ENCODE peak calls at places on chromosomes 16 and 17, in seven cellular contexts. Y is tibial artery, U is stomach, M is kidney, B is thoracic aorta, O is ovary, A is prostate gland. R is an unnamed sample. For H3K4me1, the result is how much of the 10 kb centered on the place peaks cover.

GRCh38 chr16:3836641-3837040 is 43.9 kb downstream of the CREBBP start:
- DNase-seq in O (no peak), Y (no peak), A (no peak), M (no peak), B (no peak), U (no peak), R (no peak)

GRCh38 chr17:42428141-42428944 is 5.3 kb upstream of the CAVIN1 start:
- DNase-seq in B (peak), Y (peak), O (no peak), A (peak), U (peak), M (no peak), R (no peak)

GRCh38 chr16:31143036-31143888 is 6.6 kb downstream of the PRSS36 start:
- DNase-seq in Y (peak), B (no peak), A (no peak), M (peak), U (no peak), O (peak), R (peak)

GRCh38 chr16:20799599-20799998 is 6.7 kb downstream of the ERI2 start:
- DNase-seq in Y (no peak), M (no peak), U (no peak), O (no peak), A (no peak), B (no peak), R (no peak)

GRCh38 chr17:68449021-68449739 is 8.1 kb downstream of the WIPI1 start:
- DNase-seq in M (no peak), O (no peak), U (no peak), A (no peak), B (no peak), Y (no peak), R (no peak)

GRCh38 chr17:62966426-62967110 is 533 bp downstream of the TANC2 start:
- DNase-seq in A (peak), B (no peak), U (peak), M (peak), Y (peak), O (peak), R (peak)

GRCh38 chr17:77528516-77529327 is 388.0 kb downstream of the SEC14L1 start:
- DNase-seq in U (no peak), A (no peak), B (no peak), M (no peak), O (no peak), Y (no peak), R (peak)

GRCh38 chr16:10992797-10993196 is 48.4 kb downstream of the CLEC16A start:
- DNase-seq in O (no peak), B (no peak), M (no peak), Y (no peak), U (peak), A (no peak), R (peak)

GRCh38 chr17:67096609-67097008 is 52.3 kb downstream of the CACNG1 start:
- DNase-seq in Y (no peak), U (no peak), B (no peak), A (no peak), O (no peak), M (no peak), R (no peak)

GRCh38 chr17:18259621-18260331 is 686 bp upstream of the MIEF2 start:
- DNase-seq in M (no peak), A (no peak), B (no peak), Y (no peak), U (no peak), O (no peak), R (peak)

GRCh38 chr17:31549121-31549524 is 157.6 kb downstream of the RAB11FIP4 start:
- DNase-seq in B (no peak), M (no peak), Y (no peak), O (no peak), U (no peak), A (no peak), R (no peak)

GRCh38 chr17:39164675-39165143 is 1.3 kb downstream of the ARL5C start:
- DNase-seq in B (peak), A (peak), U (peak), M (peak), O (peak), Y (peak), R (peak)

GRCh38 chr17:75875182-75875939 is 3.0 kb downstream of the TRIM47 start:
- DNase-seq in A (peak), O (peak), U (peak), B (no peak), M (no peak), Y (peak), R (peak)

GRCh38 chr17:81983639-81984373 is 6.4 kb downstream of the ASPSCR1 start:
- DNase-seq in Y (no peak), M (no peak), B (no peak), O (no peak), A (no peak), U (no peak), R (no peak)

GRCh38 chr16:88464447-88465318 is 11.6 kb downstream of the ZFPM1 start:
- DNase-seq in A (no peak), B (no peak), Y (no peak), U (no peak), O (no peak), M (no peak), R (peak)

GRCh38 chr17:42248351-42249179 is 27.6 kb downstream of the STAT5B start:
- DNase-seq in M (peak), U (peak), Y (peak), B (peak), O (peak), A (peak), R (peak)

GRCh38 chr17:2399572-2400473 is 1.0 kb downstream of the MNT start:
- DNase-seq in U (peak), O (peak), M (peak), B (peak), Y (peak), A (peak), R (peak)

GRCh38 chr16:11726008-11726407 is 16.6 kb downstream of the TXNDC11 start:
- DNase-seq in M (no peak), Y (no peak), B (no peak), U (peak), A (no peak), O (no peak), R (no peak)

GRCh38 chr16:21260870-21261791 is 17.0 kb downstream of the CRYM start:
- DNase-seq in B (no peak), M (peak), U (peak), A (no peak), Y (no peak), O (no peak), R (peak)

GRCh38 chr17:45818041-45818440 is 26.6 kb upstream of the SPPL2C start:
- DNase-seq in B (no peak), M (no peak), A (no peak), Y (no peak), O (no peak), U (no peak), R (no peak)

GRCh38 chr17:82794781-82795505 is 43.1 kb downstream of the TBCD start:
- DNase-seq in O (no peak), M (no peak), A (no peak), U (no peak), Y (no peak), B (no peak), R (peak)

GRCh38 chr17:8022358-8023038 is 16.4 kb upstream of the ALOX15B start:
- DNase-seq in B (no peak), O (no peak), A (no peak), U (no peak), Y (no peak), M (peak), R (no peak)

GRCh38 chr17:74393323-74393942 is 26.1 kb downstream of the GPR142 start:
- DNase-seq in O (no peak), A (no peak), Y (no peak), M (no peak), B (no peak), U (no peak), R (no peak)

GRCh38 chr16:1300664-1301476 is 8.6 kb upstream of the UBE2I start:
- DNase-seq in B (no peak), M (peak), O (peak), Y (peak), A (peak), U (peak), R (peak)

GRCh38 chr17:59501690-59502089 is 63.7 kb upstream of the DHX40 start:
- DNase-seq in M (no peak), O (no peak), B (no peak), U (no peak), A (no peak), Y (no peak), R (no peak)

GRCh38 chr17:74008196-74008595 is 195.3 kb upstream of the RPL38 start:
- DNase-seq in Y (no peak), B (no peak), U (no peak), M (no peak), A (no peak), O (no peak), R (no peak)

GRCh38 chr16:4183258-4184037 is 58.4 kb downstream of the SRL start:
- DNase-seq in A (peak), Y (peak), M (peak), B (peak), O (peak), U (peak), R (peak)

GRCh38 chr17:76427457-76428231 is 25.3 kb downstream of the UBE2O start:
- DNase-seq in U (no peak), Y (no peak), A (no peak), M (no peak), B (no peak), O (no peak), R (peak)

DNA sequence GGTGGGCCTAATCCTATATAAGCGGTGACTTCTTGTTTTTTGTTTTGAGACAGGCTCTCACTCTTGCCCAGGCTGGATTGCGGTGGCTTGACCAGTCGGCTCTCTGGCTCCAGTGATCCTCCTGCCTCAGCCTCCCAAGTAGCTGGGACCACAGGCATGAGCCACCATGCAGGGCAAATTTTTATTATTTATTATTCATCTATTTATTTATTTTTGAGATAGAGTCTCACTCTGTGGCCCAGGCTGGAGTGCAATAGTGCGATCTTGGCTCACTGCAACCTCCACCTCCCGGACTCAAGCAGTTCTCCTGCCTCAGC is 4.7 kb upstream of the RNF213 start:
- DNase-seq in Y (peak), B (no peak), M (no peak), O (no peak), A (no peak), U (no peak), R (no peak)
- H3K27ac ChIP-seq in Y (peak), B (peak), M (peak), O (no peak), A (no peak), U (peak), R (no peak)

GRCh38 chr16:22353933-22354541 is 20.4 kb downstream of the CDR2 start:
- DNase-seq in O (no peak), A (no peak), M (no peak), U (no peak), Y (no peak), B (no peak), R (no peak)
- H3K4me1 ChIP-seq in O (under half), A (under half), M (under half), U (under half), Y (under half), B (under half), R (under half)

GRCh38 chr17:35807371-35808144 is 1.7 kb upstream of the TAF15 start:
- DNase-seq in U (no peak), Y (no peak), M (no peak), O (no peak), B (no peak), A (no peak), R (no peak)

GRCh38 chr17:35808962-35809854 is at the start of gene TAF15:
- DNase-seq in A (peak), U (peak), Y (peak), B (peak), O (peak), M (peak), R (peak)

GRCh38 chr17:35809855-35810461 is 674 bp downstream of the TAF15 start:
- DNase-seq in M (no peak), Y (no peak), B (no peak), U (no peak), O (no peak), A (no peak), R (no peak)

GRCh38 chr17:35811759-35812158 is 2.5 kb downstream of the TAF15 start:
- DNase-seq in U (no peak), B (no peak), A (no peak), Y (no peak), O (no peak), M (no peak), R (no peak)

DNA sequence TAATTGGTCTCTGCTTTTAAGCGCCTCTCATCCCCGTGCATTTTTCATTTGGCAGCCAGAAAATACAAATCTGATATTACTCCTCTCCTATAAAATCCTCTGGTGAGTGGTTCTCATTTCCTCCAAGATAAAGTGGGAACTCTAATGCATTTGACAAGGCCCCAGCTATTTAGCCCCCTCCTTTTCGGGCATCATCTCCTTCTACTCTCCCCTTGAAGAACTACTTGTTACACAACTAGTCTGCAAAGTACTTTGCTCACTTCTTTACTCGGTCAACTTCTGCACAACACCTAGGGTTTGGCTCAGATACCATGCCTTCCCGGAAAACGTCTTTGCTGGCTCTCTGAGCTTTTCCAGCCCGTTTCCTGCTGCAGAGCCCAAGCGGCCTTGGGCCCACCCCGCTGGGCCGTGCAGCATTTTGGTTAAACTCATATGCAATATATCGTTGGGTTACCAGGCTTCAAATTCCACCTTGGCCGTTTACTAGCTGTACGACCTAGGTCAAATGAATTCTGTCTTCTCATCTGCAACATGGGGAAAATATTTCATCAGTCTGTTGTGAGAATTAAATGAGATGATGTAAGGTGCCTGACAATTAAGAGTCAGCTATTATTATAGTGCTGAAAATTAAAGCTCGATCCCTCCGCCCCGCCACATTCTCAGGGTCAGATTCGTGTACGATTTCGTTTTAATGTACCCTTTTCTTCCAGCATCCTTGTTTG is 883 bp upstream of the TAF15 start:
- DNase-seq in Y (no peak), U (no peak), A (no peak), O (no peak), B (no peak), M (no peak), R (no peak)
- H3K27ac ChIP-seq in Y (peak), U (peak), A (peak), O (no peak), B (peak), M (peak), R (peak)

DNA sequence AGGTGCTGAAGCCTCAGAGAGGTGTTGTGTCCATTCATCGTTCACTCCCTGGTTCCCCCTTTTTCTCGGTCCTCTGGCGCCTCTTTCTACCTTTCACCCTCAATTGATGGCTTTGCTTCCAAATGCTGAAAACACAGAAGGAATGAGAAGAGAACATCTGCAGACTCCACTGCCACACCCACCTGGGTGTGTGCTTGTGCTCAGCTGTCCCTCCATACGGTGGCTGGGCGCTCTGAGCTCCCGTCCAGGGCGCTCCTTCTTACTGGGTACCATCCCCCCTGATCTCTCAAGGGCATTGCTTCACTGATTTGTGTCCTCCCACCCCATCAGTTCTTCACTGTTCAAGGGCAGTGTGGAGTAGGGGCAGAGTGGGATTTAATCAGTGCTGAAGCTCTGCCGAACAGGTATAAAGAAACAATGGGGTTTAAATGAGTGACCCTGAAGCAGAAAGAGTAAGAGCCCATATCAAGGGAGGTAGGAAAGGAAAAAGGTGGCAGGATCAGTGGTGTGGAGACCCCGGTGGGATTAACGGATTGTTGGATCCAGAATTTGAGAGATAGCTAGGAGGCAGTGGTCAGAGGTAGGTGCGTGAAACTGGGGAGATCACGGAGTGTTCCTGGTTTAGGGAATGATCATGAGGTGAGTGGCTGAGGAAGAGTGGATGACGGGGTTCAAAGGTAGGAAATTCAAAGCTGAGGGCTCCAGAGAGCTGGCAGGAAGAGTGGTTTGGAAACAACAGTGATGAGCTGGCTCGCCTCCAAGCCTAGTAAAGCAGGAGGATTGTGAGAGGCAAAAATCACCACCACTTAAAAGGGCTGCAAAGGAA is 40.8 kb downstream of the MRTFB start:
- DNase-seq in A (peak), O (peak), B (no peak), Y (peak), M (no peak), U (peak), R (peak)
- H3K4me1 ChIP-seq in A (under half), O (under half), B (under half), Y (under half), M (under half), U (under half), R (under half)

GRCh38 chr16:55905651-55906050 is 30.5 kb upstream of the CES5A start:
- DNase-seq in O (no peak), Y (no peak), B (no peak), M (no peak), A (no peak), U (no peak), R (no peak)

GRCh38 chr16:55907661-55908060 is 32.5 kb upstream of the CES5A start:
- DNase-seq in B (no peak), Y (no peak), O (no peak), U (no peak), M (no peak), A (no peak), R (no peak)

GRCh38 chr16:55909876-55910275 is 34.7 kb upstream of the CES5A start:
- DNase-seq in U (no peak), B (no peak), O (no peak), A (no peak), Y (no peak), M (no peak), R (no peak)

GRCh38 chr16:55911616-55912015 is 36.4 kb upstream of the CES5A start:
- DNase-seq in U (no peak), M (no peak), B (no peak), O (no peak), Y (no peak), A (no peak), R (no peak)

GRCh38 chr16:55908641-55909040 is 33.5 kb upstream of the CES5A start:
- DNase-seq in A (no peak), O (no peak), B (no peak), U (no peak), M (no peak), Y (no peak), R (no peak)
- H3K27ac ChIP-seq in A (no peak), O (no peak), B (no peak), U (no peak), M (no peak), Y (no peak), R (no peak)

DNA sequence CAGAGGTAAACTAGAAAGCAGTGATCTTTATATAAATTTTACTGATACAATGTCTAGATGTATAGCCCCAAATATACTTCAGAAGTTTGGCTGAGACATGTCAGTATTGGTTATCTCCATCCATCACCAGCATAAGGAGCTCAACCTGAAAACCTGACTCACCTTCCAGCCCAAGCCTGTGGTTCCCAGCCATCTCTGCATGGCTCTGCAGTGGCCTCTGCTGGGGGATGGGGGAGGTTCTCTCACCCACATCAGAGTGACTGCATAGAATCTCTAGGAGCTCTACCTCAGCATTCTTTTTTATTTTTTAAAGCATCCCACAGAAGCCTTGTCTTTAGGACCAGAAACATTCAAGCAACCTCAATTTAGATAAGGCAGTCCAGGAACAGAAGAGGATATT is 27.3 kb downstream of the USP7 start:
- DNase-seq in M (no peak), U (peak), Y (no peak), A (peak), O (no peak), B (no peak), R (no peak)
- H3K4me1 ChIP-seq in M (under half), U (half or more), Y (under half), A (under half), O (under half), B (under half), R (under half)

GRCh38 chr16:84752600-84752999 is 52.8 kb downstream of the USP10 start:
- DNase-seq in A (no peak), O (no peak), Y (no peak), U (no peak), M (no peak), B (no peak), R (no peak)

GRCh38 chr16:84753412-84754325 is 53.9 kb downstream of the USP10 start:
- DNase-seq in B (no peak), O (no peak), A (no peak), M (no peak), U (no peak), Y (no peak), R (no peak)

GRCh38 chr16:84756830-84757229 is 57.0 kb downstream of the USP10 start:
- DNase-seq in B (no peak), M (no peak), Y (no peak), U (no peak), A (no peak), O (no peak), R (no peak)

GRCh38 chr16:84754353-84754856 is 54.6 kb downstream of the USP10 start:
- DNase-seq in M (no peak), O (no peak), B (peak), A (peak), U (peak), Y (peak), R (no peak)

GRCh38 chr16:84755004-84755672 is 55.3 kb downstream of the USP10 start:
- DNase-seq in M (no peak), Y (no peak), A (no peak), U (no peak), O (no peak), B (no peak), R (no peak)
- H3K27ac ChIP-seq in M (no peak), Y (no peak), A (peak), U (peak), O (no peak), B (no peak), R (no peak)

GRCh38 chr17:78921437-78921971 is 3.7 kb downstream of the TIMP2 start:
- DNase-seq in Y (peak), O (no peak), B (no peak), U (no peak), A (no peak), M (no peak), R (peak)
- H3K4me1 ChIP-seq in Y (under half), O (under half), B (under half), U (half or more), A (under half), M (under half), R (under half)

GRCh38 chr16:67775273-67775672 is 31.1 kb downstream of the RANBP10 start:
- DNase-seq in O (no peak), A (no peak), U (no peak), B (no peak), M (no peak), Y (no peak), R (no peak)
- H3K27ac ChIP-seq in O (no peak), A (no peak), U (no peak), B (no peak), M (no peak), Y (no peak), R (no peak)

GRCh38 chr17:80270104-80270503 is 9.5 kb downstream of the RNF213 start:
- DNase-seq in Y (no peak), M (no peak), U (no peak), A (no peak), B (no peak), O (no peak), R (no peak)
- H3K4me1 ChIP-seq in Y (under half), M (under half), U (under half), A (under half), B (under half), O (under half), R (under half)

R was measured in right cardiac atrium.